ENCODE peak calls at places on chromosomes 4 and X, in seven cellular contexts. K is Peyer's patch, R is left ventricle myocardium inferior, N is left lung, D is fibroblast of lung, E is testis, I is AG04450. X is an unnamed sample.

GRCh38 chrX:55451990-55452824 is at the start of gene MAGEH1:
- DNase-seq in K (peak; percentile 81), R (peak; percentile 84), N (peak; percentile 87), D (peak; percentile 82), E (peak; percentile 92), I (peak; percentile 53), X (peak; percentile 72)

GRCh38 chr4:127055349-127055748 is 577.4 kb upstream of the INTU start:
- DNase-seq in K (no peak), R (no peak), N (no peak), D (peak; percentile 84), E (no peak), I (peak; percentile 16), X (no peak)

GRCh38 chr4:122765702-122766352 is 33.3 kb downstream of the BBS12 start:
- DNase-seq in K (no peak), R (no peak), N (no peak), D (peak; percentile 88), E (no peak), I (no peak), X (no peak)

GRCh38 chrX:118228041-118228440 is 111.4 kb upstream of the KLHL13 start:
- DNase-seq in K (no peak), R (no peak), N (no peak), D (no peak), E (no peak), I (no peak), X (no peak)

GRCh38 chr4:88104902-88105610 is 53.4 kb downstream of the ABCG2 start:
- DNase-seq in K (no peak), R (no peak), N (no peak), D (peak; percentile 69), E (no peak), I (peak; percentile 66), X (no peak)

GRCh38 chr4:154560824-154561231 is 2.0 kb upstream of the FGB start:
- DNase-seq in K (no peak), R (no peak), N (no peak), D (peak; percentile 32), E (no peak), I (no peak), X (no peak)

GRCh38 chrX:126994011-126994410 is 174.5 kb downstream of the PRR32 start:
- DNase-seq in K (no peak), R (peak; percentile 29), N (no peak), D (no peak), E (peak; percentile 12), I (no peak), X (no peak)

GRCh38 chr4:149896428-149896827 is 80.8 kb upstream of the IQCM start:
- DNase-seq in K (no peak), R (peak; percentile 16), N (no peak), D (peak; percentile 72), E (peak; percentile 30), I (no peak), X (peak; percentile 57)

GRCh38 chrX:80765226-80765625 is 44.5 kb downstream of the BRWD3 start:
- DNase-seq in K (no peak), R (no peak), N (no peak), D (peak; percentile 51), E (no peak), I (peak; percentile 33), X (no peak)

GRCh38 chr4:98919996-98920395 is 8.9 kb downstream of the EIF4E start:
- DNase-seq in K (no peak), R (no peak), N (no peak), D (peak; percentile 45), E (no peak), I (peak; percentile 23), X (no peak)

GRCh38 chr4:110196871-110197420 is 1.5 kb downstream of the ELOVL6 start:
- DNase-seq in K (peak; percentile 58), R (no peak), N (peak; percentile 60), D (no peak), E (peak; percentile 50), I (no peak), X (peak; percentile 72)

GRCh38 chrX:95903490-95903889 is 781.2 kb upstream of the DIAPH2 start:
- DNase-seq in K (no peak), R (no peak), N (no peak), D (peak; percentile 64), E (no peak), I (no peak), X (no peak)

GRCh38 chr4:3484057-3484973 is 21.2 kb downstream of the DOK7 start:
- DNase-seq in K (peak; percentile 79), R (peak; percentile 83), N (no peak), D (no peak), E (no peak), I (no peak), X (no peak)

GRCh38 chrX:9857575-9857974 is 71.3 kb downstream of the SHROOM2 start:
- DNase-seq in K (no peak), R (no peak), N (no peak), D (no peak), E (no peak), I (no peak), X (no peak)

GRCh38 chrX:9856596-9856995 is 70.4 kb downstream of the SHROOM2 start:
- DNase-seq in K (no peak), R (no peak), N (no peak), D (no peak), E (no peak), I (no peak), X (no peak)

GRCh38 chrX:9855536-9856320 is 69.5 kb downstream of the SHROOM2 start:
- DNase-seq in K (no peak), R (no peak), N (no peak), D (peak; percentile 45), E (no peak), I (no peak), X (no peak)

GRCh38 chrX:9851890-9852289 is 65.7 kb downstream of the SHROOM2 start:
- DNase-seq in K (no peak), R (no peak), N (no peak), D (no peak), E (no peak), I (no peak), X (no peak)

DNA sequence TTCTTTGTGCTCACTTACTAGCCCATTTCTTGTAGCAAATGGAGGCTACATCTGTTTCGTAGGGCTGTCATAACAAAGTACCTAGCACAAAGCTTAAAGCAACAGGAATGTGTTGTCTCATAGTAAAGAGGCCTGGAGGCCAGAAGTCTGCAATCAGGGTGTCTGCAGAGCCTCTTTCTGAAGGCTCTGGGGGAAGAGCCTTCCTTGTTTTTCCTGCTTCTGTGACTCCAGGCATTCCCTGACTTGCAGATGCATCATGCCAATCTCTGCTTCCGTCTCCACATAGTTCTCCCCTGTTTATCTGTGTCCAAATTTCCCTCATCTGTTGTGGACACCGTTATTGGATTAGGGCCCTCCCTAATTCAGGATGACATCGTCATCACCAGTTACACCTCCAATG is 67.1 kb downstream of the SHROOM2 start:
- DNase-seq in K (no peak), R (no peak), N (no peak), D (no peak), E (no peak), I (no peak), X (no peak)
- H3K4me3 ChIP-seq in K (no peak overlapping the region), R (no peak overlapping the region), N (no peak overlapping the region), D (no peak overlapping the region), E (no peak overlapping the region), I (no peak overlapping the region), X (no peak overlapping the region)

GRCh38 chrX:47448165-47448806 is 34.7 kb downstream of the ZNF41 start:
- DNase-seq in K (no peak), R (no peak), N (no peak), D (no peak), E (no peak), I (no peak), X (no peak)

GRCh38 chrX:47447607-47448006 is 35.4 kb downstream of the ZNF41 start:
- DNase-seq in K (no peak), R (no peak), N (no peak), D (no peak), E (no peak), I (no peak), X (no peak)

GRCh38 chrX:47456080-47456479 is 26.9 kb downstream of the ZNF41 start:
- DNase-seq in K (no peak), R (peak; percentile 30), N (no peak), D (no peak), E (no peak), I (no peak), X (no peak)

GRCh38 chrX:47446971-47447370 is 36.1 kb downstream of the ZNF41 start:
- DNase-seq in K (no peak), R (no peak), N (no peak), D (no peak), E (no peak), I (no peak), X (no peak)

DNA sequence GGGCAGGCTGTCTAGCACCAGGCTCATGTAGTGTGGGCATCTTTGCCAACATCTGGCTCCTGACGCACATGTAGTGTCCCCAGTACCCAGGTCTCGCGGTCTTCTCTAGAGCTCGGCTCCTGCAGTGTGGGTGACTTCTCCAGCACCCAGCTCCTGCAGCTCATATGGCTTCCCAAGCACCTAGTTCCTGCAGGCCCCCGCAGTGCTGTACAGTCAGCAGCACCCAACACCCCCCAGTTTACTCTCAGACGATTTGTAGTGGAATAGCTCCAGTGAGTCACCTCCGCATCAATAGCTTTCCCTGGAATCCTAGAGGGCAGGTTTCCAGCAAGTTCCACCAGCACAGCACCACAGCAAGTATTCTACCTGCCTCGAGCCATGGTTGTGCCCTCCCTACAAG is 30.9 kb downstream of the ZNF41 start:
- DNase-seq in K (no peak), R (no peak), N (no peak), D (no peak), E (no peak), I (no peak), X (no peak)
- H3K9me3 ChIP-seq in K (no peaks in the 10 kb centered on the region), R (peaks cover 21% of the 10 kb centered on the region), N (peaks cover 5% of the 10 kb centered on the region), D (no peaks in the 10 kb centered on the region), E (no peaks in the 10 kb centered on the region), I (peaks cover 23% of the 10 kb centered on the region), X (peaks cover 6% of the 10 kb centered on the region)

DNA sequence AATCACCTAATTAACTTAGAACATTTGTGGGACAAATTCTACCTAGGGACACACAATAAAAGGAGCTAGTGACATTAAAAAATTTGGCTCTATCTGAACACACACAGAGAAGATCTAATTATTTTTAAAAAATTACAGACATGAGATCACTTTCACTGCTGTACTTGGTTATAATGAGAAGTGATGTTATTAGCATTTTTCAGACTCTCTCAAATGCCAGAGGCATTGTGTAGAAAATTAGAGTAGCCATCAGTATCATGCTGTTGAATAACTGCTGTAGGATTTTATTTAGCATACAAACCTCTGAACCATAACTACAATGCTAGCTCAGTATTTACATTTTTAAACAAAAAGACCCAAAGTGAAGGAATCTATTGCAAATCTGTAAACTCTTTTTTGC is 109.1 kb upstream of the ANK2 start:
- DNase-seq in K (no peak), R (no peak), N (no peak), D (no peak), E (no peak), I (no peak), X (no peak)
- TF ChIP-seq CTCF in K (no peak), R (no peak), N (no peak), D (no peak), E (no peak), I (no peak), X (no peak)

GRCh38 chr4:68145261-68145660 is 15.6 kb upstream of the TMPRSS11F start:
- DNase-seq in K (no peak), R (no peak), N (no peak), D (no peak), E (no peak), I (no peak), X (no peak)

GRCh38 chr4:68147079-68147478 is 17.4 kb upstream of the TMPRSS11F start:
- DNase-seq in K (no peak), R (no peak), N (no peak), D (no peak), E (no peak), I (no peak), X (no peak)

GRCh38 chr4:68141852-68142251 is 12.2 kb upstream of the TMPRSS11F start:
- DNase-seq in K (no peak), R (no peak), N (no peak), D (no peak), E (no peak), I (no peak), X (no peak)
- H3K4me3 ChIP-seq in K (no peak overlapping the region), R (no peak overlapping the region), N (no peak overlapping the region), D (no peak overlapping the region), E (no peak overlapping the region), I (no peak overlapping the region), X (no peak overlapping the region)

X was measured in WERI-Rb-1.